ENCODE peak calls at places on chromosomes 16 and 17, in eight cellular contexts. H is Peyer's patch; W is thoracic aorta; B is breast epithelium; K is HuH-7; G is activated CD4-positive, alpha-beta memory T cell treated with anti-CD3 and anti-CD28 coated beads, Interleukin-2, amount 10 ng/mL, durations not matched to agents 7 days and 5 days; U is activated CD8-positive, alpha-beta memory T cell treated with anti-CD3 and anti-CD28 coated beads for 4 hours; Q is NCI-H1436. X is an unnamed sample.

GRCh38 chr17:65750678-65751077 is 189.2 kb upstream of the AXIN2 start:
- DNase-seq in K (peak), B (no peak), W (no peak), Q (no peak), G (peak), H (no peak), U (peak), X (peak)

GRCh38 chr16:74817851-74818250 is 43.2 kb upstream of the FA2H start:
- DNase-seq in B (no peak), Q (no peak), U (no peak), K (peak), G (no peak), H (no peak), W (no peak), X (peak)

GRCh38 chr17:59746849-59747445 is 39.5 kb downstream of the VMP1 start:
- DNase-seq in W (no peak), Q (peak), U (no peak), K (peak), G (no peak), B (no peak), H (no peak), X (no peak)

GRCh38 chr17:40224707-40225092 is 5.6 kb downstream of the WIPF2 start:
- DNase-seq in B (no peak), G (no peak), W (peak), U (no peak), Q (no peak), K (no peak), H (no peak), X (no peak)

GRCh38 chr16:81675662-81676535 is 103.2 kb upstream of the PLCG2 start:
- DNase-seq in B (no peak), G (no peak), U (no peak), K (no peak), W (no peak), Q (no peak), H (no peak), X (no peak)

GRCh38 chr16:22670551-22670970 is 143.4 kb upstream of the HS3ST2 start:
- DNase-seq in Q (peak), U (no peak), W (no peak), K (peak), B (no peak), H (no peak), G (no peak), X (no peak)

GRCh38 chr17:78671607-78672404 is 94.6 kb upstream of the DNAH17 start:
- DNase-seq in Q (no peak), H (no peak), U (no peak), K (no peak), G (no peak), W (no peak), B (no peak), X (no peak)

GRCh38 chr16:35414563-35414962 is 1955.2 kb downstream of the TP53TG3F start:
- DNase-seq in Q (no peak), H (no peak), K (no peak), W (no peak), G (no peak), B (no peak), U (no peak), X (no peak)

GRCh38 chr17:2292100-2292499 is 11.5 kb downstream of the SMG6 start:
- DNase-seq in B (no peak), W (no peak), G (no peak), K (no peak), U (no peak), Q (no peak), H (no peak), X (no peak)